ENCODE peak calls at places on chromosomes 6 and 20, in six cellular contexts. K, M, Q, N, E and B are unnamed samples.

GRCh38 chr20:62297449-62298227 is 5.2 kb upstream of the ADRM1 start:
- DNase-seq in K (no peak), M (no peak), Q (no peak), N (no peak), E (no peak), B (no peak)

GRCh38 chr6:148967546-148967945 is 220.7 kb downstream of the UST start:
- DNase-seq in K (no peak), M (no peak), Q (no peak), N (no peak), E (no peak), B (no peak)

GRCh38 chr6:22133352-22133751 is 163.5 kb downstream of the PRL start:
- DNase-seq in K (no peak), M (no peak), Q (no peak), N (no peak), E (no peak), B (no peak)

GRCh38 chr20:48774696-48775095 is 53.1 kb downstream of the PREX1 start:
- DNase-seq in K (no peak), M (no peak), Q (no peak), N (no peak), E (no peak), B (no peak)

GRCh38 chr6:139988702-139989101 is 614.3 kb upstream of the CITED2 start:
- DNase-seq in K (no peak), M (no peak), Q (no peak), N (no peak), E (no peak), B (no peak)

GRCh38 chr6:168103036-168103830 is 24.2 kb upstream of the FRMD1 start:
- DNase-seq in K (no peak), M (peak), Q (no peak), N (no peak), E (no peak), B (no peak)

GRCh38 chr20:6882911-6883310 is 115.4 kb downstream of the BMP2 start:
- DNase-seq in K (no peak), M (no peak), Q (no peak), N (peak), E (no peak), B (no peak)

GRCh38 chr6:20575125-20575524 is 40.9 kb downstream of the CDKAL1 start:
- DNase-seq in K (no peak), M (no peak), Q (no peak), N (no peak), E (no peak), B (no peak)

GRCh38 chr20:19602660-19603389 is 155.2 kb upstream of the RIN2 start:
- DNase-seq in K (no peak), M (no peak), Q (no peak), N (no peak), E (no peak), B (no peak)

GRCh38 chr6:75267461-75267860 is 17.1 kb downstream of the TMEM30A start:
- DNase-seq in K (no peak), M (no peak), Q (no peak), N (no peak), E (no peak), B (no peak)

GRCh38 chr6:116152620-116153019 is 26.7 kb upstream of the COL10A1 start:
- DNase-seq in K (no peak), M (no peak), Q (no peak), N (no peak), E (no peak), B (no peak)

GRCh38 chr6:141561154-141561553 is 571.6 kb upstream of the GJE1 start:
- DNase-seq in K (no peak), M (no peak), Q (no peak), N (no peak), E (no peak), B (no peak)

GRCh38 chr6:169164451-169164850 is 89.2 kb downstream of the THBS2 start:
- DNase-seq in K (peak), M (no peak), Q (no peak), N (no peak), E (no peak), B (no peak)

GRCh38 chr6:149482542-149483261 is 2.1 kb downstream of the ZC3H12D start:
- DNase-seq in K (no peak), M (no peak), Q (no peak), N (no peak), E (no peak), B (no peak)

GRCh38 chr20:10217517-10218410 is 866 bp upstream of the SNAP25 start:
- DNase-seq in K (no peak), M (no peak), Q (peak), N (peak), E (peak), B (no peak)

GRCh38 chr20:37498066-37498702 is 22.9 kb upstream of the NNAT start:
- DNase-seq in K (no peak), M (no peak), Q (no peak), N (no peak), E (no peak), B (no peak)

GRCh38 chr20:3759316-3759715 is 8.2 kb downstream of the ADISSP start:
- DNase-seq in K (no peak), M (no peak), Q (no peak), N (no peak), E (no peak), B (no peak)

GRCh38 chr20:49790077-49790798 is 22.4 kb upstream of the SLC9A8 start:
- DNase-seq in K (no peak), M (peak), Q (no peak), N (no peak), E (peak), B (no peak)

GRCh38 chr6:17820055-17820454 is 113.3 kb upstream of the NUP153 start:
- DNase-seq in K (no peak), M (no peak), Q (no peak), N (no peak), E (no peak), B (no peak)

GRCh38 chr6:127162808-127163207 is 44.3 kb downstream of the RSPO3 start:
- DNase-seq in K (no peak), M (no peak), Q (no peak), N (no peak), E (no peak), B (no peak)

GRCh38 chr20:25669826-25670422 is 26.7 kb downstream of the ZNF337 start:
- DNase-seq in K (no peak), M (peak), Q (no peak), N (peak), E (peak), B (no peak)

GRCh38 chr6:89432875-89433636 is at the start of gene ANKRD6:
- DNase-seq in K (peak), M (peak), Q (peak), N (peak), E (no peak), B (peak)

GRCh38 chr20:25286917-25287316 is 39.0 kb downstream of the PYGB start:
- DNase-seq in K (no peak), M (no peak), Q (no peak), N (no peak), E (no peak), B (no peak)

DNA sequence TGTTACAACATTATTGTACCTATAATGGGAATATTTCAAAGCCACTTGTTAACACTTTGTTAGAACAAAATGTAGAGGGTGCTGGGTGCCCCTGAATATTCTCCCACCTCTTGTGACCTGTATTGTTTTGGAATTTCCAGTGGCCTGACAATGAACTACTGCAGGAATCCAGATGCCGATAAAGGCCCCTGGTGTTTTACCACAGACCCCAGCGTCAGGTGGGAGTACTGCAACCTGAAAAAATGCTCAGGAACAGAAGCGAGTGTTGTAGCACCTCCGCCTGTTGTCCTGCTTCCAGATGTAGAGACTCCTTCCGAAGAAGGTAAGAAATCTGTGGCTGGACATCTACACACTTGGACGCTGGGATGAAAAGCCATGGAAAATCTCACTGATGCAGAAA is 28.9 kb downstream of the PLG start:
- DNase-seq in K (no peak), M (no peak), Q (no peak), N (peak), E (no peak), B (no peak)
- TF ChIP-seq CTCF in K (no peak), M (no peak), Q (peak), N (peak), E (no peak), B (no peak)

DNA sequence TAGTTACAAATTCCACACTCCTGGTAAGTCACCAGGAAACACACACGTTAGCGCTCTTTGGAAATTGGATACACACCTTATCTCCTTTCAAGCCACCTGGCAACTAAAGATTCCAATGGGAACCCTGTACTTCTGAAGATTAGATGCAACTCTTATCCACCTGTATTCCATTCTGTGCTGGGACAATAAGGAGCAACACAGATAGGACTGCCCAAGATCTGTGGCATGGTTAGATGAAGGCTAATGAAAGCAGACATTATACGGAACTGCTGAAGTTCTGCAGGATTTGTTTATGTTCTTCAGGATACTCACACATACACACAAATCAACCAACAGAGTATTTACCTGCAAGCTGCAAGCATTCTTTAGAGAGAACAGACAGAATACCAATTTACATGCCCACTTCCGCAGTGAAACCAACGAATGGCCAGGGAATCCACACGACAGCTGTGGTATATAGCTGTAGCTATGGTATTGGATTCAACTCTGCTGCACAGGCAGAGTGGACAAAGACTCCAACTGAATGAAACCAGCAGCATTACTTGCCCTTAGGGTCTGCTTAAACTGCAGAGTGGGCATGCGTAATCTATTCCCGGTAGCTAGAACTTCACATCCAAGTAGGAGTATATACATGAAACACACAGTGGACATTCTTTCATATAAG is 12.0 kb downstream of the NCOA5 start:
- DNase-seq in K (no peak), M (no peak), Q (no peak), N (no peak), E (no peak), B (no peak)
- TF ChIP-seq CTCF in K (no peak), M (no peak), Q (no peak), N (no peak), E (no peak), B (no peak)

GRCh38 chr6:34692280-34692679 is 4.3 kb downstream of the ILRUN start:
- DNase-seq in K (no peak), M (no peak), Q (no peak), N (no peak), E (no peak), B (no peak)
- TF ChIP-seq CTCF in K (no peak), M (no peak), Q (no peak), N (no peak), E (no peak), B (no peak)

DNA sequence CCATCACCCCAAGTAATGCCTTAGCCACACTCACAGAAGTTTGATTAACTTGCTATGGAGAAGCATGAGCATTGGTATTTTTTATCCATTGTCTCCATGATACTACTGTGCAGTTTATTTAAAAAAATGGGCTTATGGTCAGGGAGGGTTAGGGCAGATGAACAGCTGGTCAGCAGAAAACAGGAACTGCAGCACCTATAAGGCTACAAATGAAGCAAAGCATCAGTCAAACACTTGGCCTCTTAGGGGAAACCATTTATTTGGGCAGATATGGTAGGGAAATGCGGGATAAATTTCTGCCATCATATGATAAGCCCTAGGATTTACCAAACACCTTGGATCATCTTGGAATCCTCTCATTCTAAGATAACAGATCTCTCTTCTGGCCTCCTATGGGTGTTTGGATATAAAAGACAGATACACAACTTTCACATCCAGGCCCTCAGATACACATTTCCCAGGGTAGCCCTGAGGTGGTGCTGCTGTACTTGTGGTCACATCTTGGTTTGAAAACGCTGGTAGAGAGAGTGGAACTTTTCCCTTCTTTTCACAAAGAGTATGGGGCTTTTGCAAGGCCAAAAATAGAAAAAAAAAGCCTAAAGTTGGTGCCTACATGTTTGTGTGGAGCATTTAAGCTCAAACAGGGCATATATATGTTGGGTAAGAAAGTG is 42.8 kb upstream of the AHI1 start:
- DNase-seq in K (no peak), M (no peak), Q (no peak), N (no peak), E (no peak), B (no peak)
- TF ChIP-seq CTCF in K (no peak), M (no peak), Q (no peak), N (no peak), E (peak), B (no peak)